ENCODE peak calls at places on chromosome 5, in five cellular contexts. A is adrenal gland, S is esophagus squamous epithelium, T is stomach, X is endodermal cell. R is an unnamed sample.

GRCh38 chr5:31854181-31854624 is 215.3 kb downstream of the PDZD2 start:
- DNase-seq in A (no peak), S (no peak), T (no peak), X (peak), R (no peak)

GRCh38 chr5:135433626-135434426 is 13.3 kb downstream of the DCANP1 start:
- DNase-seq in A (peak), S (no peak), T (no peak), X (peak), R (no peak)

GRCh38 chr5:19739691-19740090 is 248.3 kb downstream of the CDH18 start:
- DNase-seq in A (no peak), S (no peak), T (no peak), X (no peak), R (no peak)

GRCh38 chr5:82794876-82795275 is 282.3 kb downstream of the TMEM167A start:
- DNase-seq in A (no peak), S (no peak), T (no peak), X (no peak), R (no peak)

GRCh38 chr5:101084353-101084752 is 181.3 kb upstream of the ST8SIA4 start:
- DNase-seq in A (no peak), S (no peak), T (no peak), X (no peak), R (no peak)

GRCh38 chr5:79536193-79536906 is 22.4 kb upstream of the HOMER1 start:
- DNase-seq in A (no peak), S (no peak), T (no peak), X (no peak), R (no peak)

GRCh38 chr5:147855774-147856069 is 22.8 kb upstream of the SCGB3A2 start:
- DNase-seq in A (no peak), S (no peak), T (no peak), X (no peak), R (no peak)

GRCh38 chr5:33692983-33693382 is 198.8 kb downstream of the ADAMTS12 start:
- DNase-seq in A (no peak), S (no peak), T (no peak), X (no peak), R (no peak)

GRCh38 chr5:35313296-35313695 is 83.0 kb upstream of the PRLR start:
- DNase-seq in A (no peak), S (no peak), T (no peak), X (no peak), R (no peak)

GRCh38 chr5:174239718-174240117 is 194.2 kb downstream of the NSG2 start:
- DNase-seq in A (no peak), S (no peak), T (no peak), X (no peak), R (no peak)

GRCh38 chr5:145471831-145472616 is 363.1 kb downstream of the PRELID2 start:
- DNase-seq in A (no peak), S (no peak), T (peak), X (peak), R (no peak)

GRCh38 chr5:103245773-103246172 is 12.8 kb upstream of the MACIR start:
- DNase-seq in A (no peak), S (no peak), T (no peak), X (no peak), R (no peak)

GRCh38 chr5:79021753-79022152 is 36.6 kb upstream of the ARSB start:
- DNase-seq in A (no peak), S (no peak), T (no peak), X (peak), R (no peak)

GRCh38 chr5:139648205-139649081 is at the start of gene CXXC5:
- DNase-seq in A (peak), S (no peak), T (peak), X (peak), R (peak)

GRCh38 chr5:142839711-142840441 is 69.7 kb downstream of the ARHGAP26 start:
- DNase-seq in A (peak), S (no peak), T (no peak), X (no peak), R (no peak)

GRCh38 chr5:16937023-16937379 is 913 bp upstream of the MYO10 start:
- DNase-seq in A (no peak), S (no peak), T (peak), X (no peak), R (no peak)

DNA sequence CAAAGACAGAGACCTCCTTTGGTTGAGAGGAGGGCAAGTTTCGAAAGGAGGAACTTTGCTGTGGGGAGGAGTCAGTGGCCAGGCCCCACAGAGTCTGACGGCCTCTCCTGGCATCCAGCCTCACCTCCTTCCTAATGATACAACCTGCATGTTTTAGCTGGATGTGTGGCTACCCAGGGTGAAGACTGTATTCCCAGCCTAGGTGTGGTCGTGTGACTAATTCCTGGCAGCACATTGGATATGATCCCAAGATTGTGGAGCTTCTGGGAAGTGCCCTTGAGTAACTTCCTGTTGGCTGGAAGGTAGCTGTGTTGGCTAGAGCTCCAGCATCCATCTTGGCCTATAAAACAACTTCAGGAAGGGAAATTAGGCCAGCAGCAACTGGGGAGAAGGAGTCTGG is 19.0 kb upstream of the LPCAT1 start:
- DNase-seq in A (peak), S (no peak), T (peak), X (peak), R (no peak)
- TF ChIP-seq CTCF in A (no peak), S (no peak), T (no peak), X (no peak), R (no peak)

GRCh38 chr5:81121836-81122235 is 111.3 kb upstream of the CKMT2 start:
- DNase-seq in A (no peak), S (no peak), T (no peak), X (no peak), R (no peak)
- H3K27ac ChIP-seq in A (no peak), S (no peak), T (no peak), X (no peak), R (no peak)

GRCh38 chr5:52920929-52921328 is 68.2 kb upstream of the ITGA2 start:
- DNase-seq in A (no peak), S (no peak), T (no peak), X (no peak), R (no peak)
- TF ChIP-seq CTCF in A (no peak), S (no peak), T (no peak), X (no peak), R (no peak)

GRCh38 chr5:124605516-124605915 is 140.9 kb downstream of the ZNF608 start:
- DNase-seq in A (peak), S (no peak), T (no peak), X (peak), R (no peak)
- H3K27ac ChIP-seq in A (no peak), S (peak), T (peak), X (peak), R (no peak)

GRCh38 chr5:53126514-53126913 is 17.0 kb upstream of the MOCS2 start:
- DNase-seq in A (no peak), S (no peak), T (no peak), X (no peak), R (no peak)

GRCh38 chr5:53127107-53127506 is 17.6 kb upstream of the MOCS2 start:
- DNase-seq in A (no peak), S (no peak), T (no peak), X (no peak), R (no peak)

GRCh38 chr5:53120165-53120564 is 10.6 kb upstream of the MOCS2 start:
- DNase-seq in A (no peak), S (no peak), T (no peak), X (no peak), R (no peak)

GRCh38 chr5:53128481-53128880 is 18.9 kb upstream of the MOCS2 start:
- DNase-seq in A (no peak), S (no peak), T (no peak), X (no peak), R (no peak)

GRCh38 chr5:53123702-53124101 is 14.1 kb upstream of the MOCS2 start:
- DNase-seq in A (no peak), S (no peak), T (no peak), X (no peak), R (no peak)
- TF ChIP-seq CTCF in A (peak), S (no peak), T (no peak), X (no peak), R (no peak)

R was measured in CD4-positive, alpha-beta T cell.